ENCODE peak calls at places on chromosome 10, in ten cellular contexts. One of them, this sample, is unnamed.

GRCh38 chr10:116888380-116889055 is 39.2 kb downstream of the ENO4 start:
- DNase-seq in Calu3: peak
- DNase-seq in DMS79: no peak
- DNase-seq in NCI-H1436: no peak
- DNase-seq in GM06990: no peak
- DNase-seq in brain microvascular endothelial cell: peak
- DNase-seq in T1000: peak
- DNase-seq in upper lobe of right lung: no peak
- DNase-seq in HuH-7.5: peak
- DNase-seq in NCI-H1105: no peak
- DNase-seq in this sample: no peak

GRCh38 chr10:76628801-76629200 is 1008.8 kb downstream of the KCNMA1 start:
- DNase-seq in Calu3: no peak
- DNase-seq in DMS79: no peak
- DNase-seq in NCI-H1436: no peak
- DNase-seq in GM06990: no peak
- DNase-seq in brain microvascular endothelial cell: no peak
- DNase-seq in T1000: no peak
- DNase-seq in upper lobe of right lung: no peak
- DNase-seq in HuH-7.5: no peak
- DNase-seq in NCI-H1105: no peak
- DNase-seq in this sample: no peak

GRCh38 chr10:75106242-75106641 is 5.2 kb upstream of the SAMD8 start:
- DNase-seq in Calu3: no peak
- DNase-seq in DMS79: no peak
- DNase-seq in NCI-H1436: no peak
- DNase-seq in GM06990: no peak
- DNase-seq in brain microvascular endothelial cell: no peak
- DNase-seq in T1000: no peak
- DNase-seq in upper lobe of right lung: no peak
- DNase-seq in HuH-7.5: no peak
- DNase-seq in NCI-H1105: no peak
- DNase-seq in this sample: no peak

GRCh38 chr10:124152781-124153600 is 59.6 kb upstream of the CHST15 start:
- DNase-seq in Calu3: peak
- DNase-seq in DMS79: peak
- DNase-seq in NCI-H1436: peak
- DNase-seq in GM06990: peak
- DNase-seq in brain microvascular endothelial cell: peak
- DNase-seq in T1000: peak
- DNase-seq in upper lobe of right lung: no peak
- DNase-seq in HuH-7.5: peak
- DNase-seq in NCI-H1105: peak
- DNase-seq in this sample: no peak

GRCh38 chr10:70931168-70931805 is 42.9 kb upstream of the PCBD1 start:
- DNase-seq in Calu3: peak
- DNase-seq in DMS79: no peak
- DNase-seq in NCI-H1436: no peak
- DNase-seq in GM06990: no peak
- DNase-seq in brain microvascular endothelial cell: peak
- DNase-seq in T1000: no peak
- DNase-seq in upper lobe of right lung: no peak
- DNase-seq in HuH-7.5: no peak
- DNase-seq in NCI-H1105: no peak
- DNase-seq in this sample: no peak

GRCh38 chr10:131694963-131695813 is 205.6 kb upstream of the PPP2R2D start:
- DNase-seq in Calu3: no peak
- DNase-seq in DMS79: no peak
- DNase-seq in NCI-H1436: no peak
- DNase-seq in GM06990: no peak
- DNase-seq in brain microvascular endothelial cell: no peak
- DNase-seq in T1000: no peak
- DNase-seq in upper lobe of right lung: peak
- DNase-seq in HuH-7.5: no peak
- DNase-seq in NCI-H1105: no peak
- DNase-seq in this sample: no peak

GRCh38 chr10:31623466-31623865 is 304.4 kb downstream of the ZEB1 start:
- DNase-seq in Calu3: no peak
- DNase-seq in DMS79: no peak
- DNase-seq in NCI-H1436: no peak
- DNase-seq in GM06990: no peak
- DNase-seq in brain microvascular endothelial cell: no peak
- DNase-seq in T1000: no peak
- DNase-seq in upper lobe of right lung: no peak
- DNase-seq in HuH-7.5: no peak
- DNase-seq in NCI-H1105: no peak
- DNase-seq in this sample: no peak

GRCh38 chr10:59880976-59881510 is 25.3 kb downstream of the CCDC6 start:
- DNase-seq in Calu3: no peak
- DNase-seq in DMS79: no peak
- DNase-seq in NCI-H1436: no peak
- DNase-seq in GM06990: peak
- DNase-seq in brain microvascular endothelial cell: no peak
- DNase-seq in T1000: no peak
- DNase-seq in upper lobe of right lung: no peak
- DNase-seq in HuH-7.5: no peak
- DNase-seq in NCI-H1105: no peak
- DNase-seq in this sample: no peak

GRCh38 chr10:3323865-3324498 is 151.4 kb upstream of the PITRM1 start:
- DNase-seq in Calu3: no peak
- DNase-seq in DMS79: no peak
- DNase-seq in NCI-H1436: peak
- DNase-seq in GM06990: no peak
- DNase-seq in brain microvascular endothelial cell: no peak
- DNase-seq in T1000: peak
- DNase-seq in upper lobe of right lung: no peak
- DNase-seq in HuH-7.5: no peak
- DNase-seq in NCI-H1105: no peak
- DNase-seq in this sample: no peak

GRCh38 chr10:50295367-50295766 is 44.1 kb upstream of the ASAH2 start:
- DNase-seq in Calu3: no peak
- DNase-seq in DMS79: no peak
- DNase-seq in NCI-H1436: no peak
- DNase-seq in GM06990: no peak
- DNase-seq in brain microvascular endothelial cell: no peak
- DNase-seq in T1000: no peak
- DNase-seq in upper lobe of right lung: no peak
- DNase-seq in HuH-7.5: no peak
- DNase-seq in NCI-H1105: no peak
- DNase-seq in this sample: no peak

GRCh38 chr10:63120554-63120953 is 12.6 kb upstream of the NRBF2 start:
- DNase-seq in Calu3: no peak
- DNase-seq in DMS79: no peak
- DNase-seq in NCI-H1436: no peak
- DNase-seq in GM06990: no peak
- DNase-seq in brain microvascular endothelial cell: peak
- DNase-seq in T1000: peak
- DNase-seq in upper lobe of right lung: no peak
- DNase-seq in HuH-7.5: no peak
- DNase-seq in NCI-H1105: no peak
- DNase-seq in this sample: no peak

GRCh38 chr10:34760606-34761005 is 54.5 kb downstream of the PARD3 start:
- DNase-seq in Calu3: peak
- DNase-seq in DMS79: no peak
- DNase-seq in NCI-H1436: no peak
- DNase-seq in GM06990: no peak
- DNase-seq in brain microvascular endothelial cell: no peak
- DNase-seq in T1000: no peak
- DNase-seq in upper lobe of right lung: no peak
- DNase-seq in HuH-7.5: no peak
- DNase-seq in NCI-H1105: no peak
- DNase-seq in this sample: no peak

GRCh38 chr10:132248455-132249231 is 59.1 kb downstream of the STK32C start:
- DNase-seq in Calu3: peak
- DNase-seq in DMS79: no peak
- DNase-seq in NCI-H1436: peak
- DNase-seq in GM06990: no peak
- DNase-seq in brain microvascular endothelial cell: no peak
- DNase-seq in T1000: no peak
- DNase-seq in upper lobe of right lung: peak
- DNase-seq in HuH-7.5: peak
- DNase-seq in NCI-H1105: peak
- DNase-seq in this sample: no peak

GRCh38 chr10:93219347-93219746 is 145.7 kb downstream of the CYP26A1 start:
- DNase-seq in Calu3: no peak
- DNase-seq in DMS79: no peak
- DNase-seq in NCI-H1436: no peak
- DNase-seq in GM06990: no peak
- DNase-seq in brain microvascular endothelial cell: peak
- DNase-seq in T1000: no peak
- DNase-seq in upper lobe of right lung: no peak
- DNase-seq in HuH-7.5: no peak
- DNase-seq in NCI-H1105: no peak
- DNase-seq in this sample: no peak

GRCh38 chr10:132131581-132132250 is 55.0 kb upstream of the DPYSL4 start:
- DNase-seq in Calu3: no peak
- DNase-seq in DMS79: no peak
- DNase-seq in NCI-H1436: no peak
- DNase-seq in GM06990: no peak
- DNase-seq in brain microvascular endothelial cell: no peak
- DNase-seq in T1000: no peak
- DNase-seq in upper lobe of right lung: peak
- DNase-seq in HuH-7.5: no peak
- DNase-seq in NCI-H1105: no peak
- DNase-seq in this sample: no peak

GRCh38 chr10:120508393-120508792 is 51.4 kb downstream of the PLPP4 start:
- DNase-seq in Calu3: peak
- DNase-seq in DMS79: no peak
- DNase-seq in NCI-H1436: no peak
- DNase-seq in GM06990: peak
- DNase-seq in brain microvascular endothelial cell: peak
- DNase-seq in T1000: peak
- DNase-seq in upper lobe of right lung: no peak
- DNase-seq in HuH-7.5: no peak
- DNase-seq in NCI-H1105: no peak
- DNase-seq in this sample: no peak

GRCh38 chr10:17062009-17062408 is 67.6 kb downstream of the CUBN start:
- DNase-seq in Calu3: no peak
- DNase-seq in DMS79: no peak
- DNase-seq in NCI-H1436: no peak
- DNase-seq in GM06990: no peak
- DNase-seq in brain microvascular endothelial cell: no peak
- DNase-seq in T1000: no peak
- DNase-seq in upper lobe of right lung: no peak
- DNase-seq in HuH-7.5: no peak
- DNase-seq in NCI-H1105: no peak
- DNase-seq in this sample: no peak

GRCh38 chr10:61628875-61629513 is 33.7 kb upstream of the CABCOCO1 start:
- DNase-seq in Calu3: peak
- DNase-seq in DMS79: no peak
- DNase-seq in NCI-H1436: no peak
- DNase-seq in GM06990: no peak
- DNase-seq in brain microvascular endothelial cell: peak
- DNase-seq in T1000: peak
- DNase-seq in upper lobe of right lung: no peak
- DNase-seq in HuH-7.5: no peak
- DNase-seq in NCI-H1105: no peak
- DNase-seq in this sample: no peak

GRCh38 chr10:108783897-108784296 is 1139.4 kb downstream of the XPNPEP1 start:
- DNase-seq in Calu3: peak
- DNase-seq in DMS79: no peak
- DNase-seq in NCI-H1436: no peak
- DNase-seq in GM06990: peak
- DNase-seq in brain microvascular endothelial cell: peak
- DNase-seq in T1000: peak
- DNase-seq in upper lobe of right lung: no peak
- DNase-seq in HuH-7.5: peak
- DNase-seq in NCI-H1105: peak
- DNase-seq in this sample: no peak

GRCh38 chr10:83542774-83543291 is 596.5 kb upstream of the GHITM start:
- DNase-seq in Calu3: no peak
- DNase-seq in DMS79: no peak
- DNase-seq in NCI-H1436: no peak
- DNase-seq in GM06990: peak
- DNase-seq in brain microvascular endothelial cell: no peak
- DNase-seq in T1000: no peak
- DNase-seq in upper lobe of right lung: no peak
- DNase-seq in HuH-7.5: no peak
- DNase-seq in NCI-H1105: peak
- DNase-seq in this sample: no peak

GRCh38 chr10:120643373-120643772 is 186.3 kb downstream of the PLPP4 start:
- DNase-seq in Calu3: no peak
- DNase-seq in DMS79: no peak
- DNase-seq in NCI-H1436: no peak
- DNase-seq in GM06990: no peak
- DNase-seq in brain microvascular endothelial cell: no peak
- DNase-seq in T1000: no peak
- DNase-seq in upper lobe of right lung: no peak
- DNase-seq in HuH-7.5: no peak
- DNase-seq in NCI-H1105: no peak
- DNase-seq in this sample: no peak

GRCh38 chr10:80324086-80324485 is 32.5 kb downstream of the DYDC1 start:
- DNase-seq in Calu3: no peak
- DNase-seq in DMS79: no peak
- DNase-seq in NCI-H1436: no peak
- DNase-seq in GM06990: no peak
- DNase-seq in brain microvascular endothelial cell: peak
- DNase-seq in T1000: no peak
- DNase-seq in upper lobe of right lung: no peak
- DNase-seq in HuH-7.5: no peak
- DNase-seq in NCI-H1105: no peak
- DNase-seq in this sample: no peak

GRCh38 chr10:44180321-44181154 is 204.4 kb downstream of the CXCL12 start:
- DNase-seq in Calu3: no peak
- DNase-seq in DMS79: no peak
- DNase-seq in NCI-H1436: no peak
- DNase-seq in GM06990: no peak
- DNase-seq in brain microvascular endothelial cell: peak
- DNase-seq in T1000: peak
- DNase-seq in upper lobe of right lung: no peak
- DNase-seq in HuH-7.5: no peak
- DNase-seq in NCI-H1105: no peak
- DNase-seq in this sample: no peak

GRCh38 chr10:122454603-122455080 is at the start of gene ARMS2:
- DNase-seq in Calu3: no peak
- DNase-seq in DMS79: no peak
- DNase-seq in NCI-H1436: no peak
- DNase-seq in GM06990: no peak
- DNase-seq in brain microvascular endothelial cell: no peak
- DNase-seq in T1000: no peak
- DNase-seq in upper lobe of right lung: no peak
- DNase-seq in HuH-7.5: no peak
- DNase-seq in NCI-H1105: no peak
- DNase-seq in this sample: no peak

GRCh38 chr10:17883621-17884020 is 68.1 kb upstream of the SLC39A12 start:
- DNase-seq in Calu3: no peak
- DNase-seq in DMS79: no peak
- DNase-seq in NCI-H1436: no peak
- DNase-seq in GM06990: no peak
- DNase-seq in brain microvascular endothelial cell: no peak
- DNase-seq in T1000: no peak
- DNase-seq in upper lobe of right lung: no peak
- DNase-seq in HuH-7.5: no peak
- DNase-seq in NCI-H1105: peak
- DNase-seq in this sample: no peak

GRCh38 chr10:74190494-74190893 is 39.5 kb downstream of the ADK start:
- DNase-seq in Calu3: no peak
- DNase-seq in DMS79: no peak
- DNase-seq in NCI-H1436: no peak
- DNase-seq in GM06990: no peak
- DNase-seq in brain microvascular endothelial cell: no peak
- DNase-seq in T1000: no peak
- DNase-seq in upper lobe of right lung: no peak
- DNase-seq in HuH-7.5: no peak
- DNase-seq in NCI-H1105: no peak
- DNase-seq in this sample: no peak

GRCh38 chr10:103852856-103853255 is 2.5 kb downstream of the SH3PXD2A start:
- DNase-seq in Calu3: no peak
- DNase-seq in DMS79: no peak
- DNase-seq in NCI-H1436: no peak
- DNase-seq in GM06990: no peak
- DNase-seq in brain microvascular endothelial cell: no peak
- DNase-seq in T1000: no peak
- DNase-seq in upper lobe of right lung: no peak
- DNase-seq in HuH-7.5: no peak
- DNase-seq in NCI-H1105: no peak
- DNase-seq in this sample: no peak

GRCh38 chr10:57898231-57898630 is 369.5 kb downstream of the IPMK start:
- DNase-seq in Calu3: peak
- DNase-seq in DMS79: no peak
- DNase-seq in NCI-H1436: no peak
- DNase-seq in GM06990: no peak
- DNase-seq in brain microvascular endothelial cell: no peak
- DNase-seq in T1000: no peak
- DNase-seq in upper lobe of right lung: no peak
- DNase-seq in HuH-7.5: no peak
- DNase-seq in NCI-H1105: no peak
- DNase-seq in this sample: no peak